ENCODE peak calls at places on chromosomes 13 and 19, in eight cellular contexts. V is AML-193; F is iris pigment epithelial cell; C is GM18507; M is B cell; I is stimulated activated CD4-positive, alpha-beta T cell treated with anti-CD3 and anti-CD28 coated beads, Interleukin-15, amount 100 ng/mL, for 48 hours; O is renal cortical epithelial cell; R is substantia nigra. Z is an unnamed sample.

GRCh38 chr13:37889102-37889501 is 19.5 kb upstream of the TRPC4 start:
- DNase-seq in O (no peak), C (no peak), R (no peak), M (no peak), F (peak), V (no peak), I (no peak), Z (no peak)

GRCh38 chr19:32287811-32288227 is 57.6 kb upstream of the ZNF507 start:
- DNase-seq in V (no peak), F (peak), M (no peak), O (peak), C (no peak), R (peak), I (peak), Z (peak)

GRCh38 chr19:47324502-47324901 is 7.5 kb upstream of the C5AR2 start:
- DNase-seq in I (no peak), M (no peak), O (no peak), C (no peak), V (no peak), R (peak), F (no peak), Z (peak)

GRCh38 chr13:32791545-32792172 is 205.4 kb downstream of the PDS5B start:
- DNase-seq in V (no peak), O (peak), I (peak), M (no peak), R (no peak), C (peak), F (peak), Z (no peak)

GRCh38 chr13:50292082-50292481 is 276.8 kb downstream of the KCNRG start:
- DNase-seq in R (no peak), F (no peak), I (no peak), O (peak), C (no peak), V (no peak), M (no peak), Z (peak)

GRCh38 chr19:41688687-41689086 is 617 bp upstream of the CEACAM7 start:
- DNase-seq in C (no peak), R (no peak), M (no peak), V (no peak), O (no peak), I (no peak), F (no peak), Z (no peak)

GRCh38 chr13:42405665-42406390 is 133.9 kb downstream of the AKAP11 start:
- DNase-seq in O (peak), V (no peak), M (peak), I (no peak), C (no peak), F (peak), R (no peak), Z (no peak)

GRCh38 chr13:51729853-51730553 is 74.0 kb downstream of the DHRS12 start:
- DNase-seq in I (peak), M (no peak), R (no peak), C (no peak), F (peak), V (no peak), O (peak), Z (no peak)

GRCh38 chr13:40221460-40222201 is 444.8 kb downstream of the FOXO1 start:
- DNase-seq in C (no peak), F (peak), M (no peak), V (no peak), R (no peak), O (peak), I (no peak), Z (no peak)

GRCh38 chr13:91576590-91576989 is 178.2 kb downstream of the GPC5 start:
- DNase-seq in V (no peak), F (no peak), I (no peak), O (no peak), M (no peak), R (no peak), C (no peak), Z (no peak)

GRCh38 chr19:54952591-54953344 is 5.4 kb upstream of the NLRP7 start:
- DNase-seq in F (peak), V (peak), R (no peak), M (no peak), C (no peak), O (no peak), I (no peak), Z (no peak)

GRCh38 chr19:14120497-14120780 is 2.9 kb upstream of the PRKACA start:
- DNase-seq in V (no peak), R (no peak), M (no peak), C (no peak), I (no peak), F (no peak), O (no peak), Z (no peak)

GRCh38 chr19:5338661-5339469 is 1.7 kb downstream of the PTPRS start:
- DNase-seq in C (no peak), I (no peak), V (no peak), O (no peak), R (peak), F (no peak), M (peak), Z (peak)

GRCh38 chr19:31391518-31391917 is 42.3 kb upstream of the TSHZ3 start:
- DNase-seq in V (no peak), F (no peak), O (no peak), C (no peak), M (no peak), I (no peak), R (no peak), Z (no peak)

GRCh38 chr19:46431824-46432223 is 3.1 kb upstream of the PNMA8C start:
- DNase-seq in R (no peak), V (no peak), O (no peak), I (no peak), F (no peak), C (no peak), M (no peak), Z (no peak)

GRCh38 chr13:73952683-73953082 is 181.5 kb downstream of the KLF12 start:
- DNase-seq in O (no peak), V (no peak), C (no peak), M (no peak), F (peak), I (no peak), R (no peak), Z (no peak)

GRCh38 chr19:15488489-15489226 is 9.4 kb upstream of the PGLYRP2 start:
- DNase-seq in I (no peak), M (no peak), R (no peak), F (no peak), V (no peak), O (no peak), C (no peak), Z (no peak)

GRCh38 chr19:15457701-15458484 is 6.5 kb downstream of the RASAL3 start:
- DNase-seq in M (no peak), O (no peak), F (no peak), V (no peak), I (no peak), R (no peak), C (no peak), Z (no peak)

GRCh38 chr19:44548736-44549135 is 19.3 kb upstream of the CEACAM20 start:
- DNase-seq in F (peak), V (no peak), R (no peak), O (peak), M (no peak), I (no peak), C (no peak), Z (no peak)

GRCh38 chr19:18895828-18896341 is at the start of gene CERS1:
- DNase-seq in M (no peak), O (no peak), R (peak), C (no peak), F (no peak), V (no peak), I (no peak), Z (no peak)

GRCh38 chr19:48752511-48753365 is at the start of gene FUT1:
- DNase-seq in C (no peak), V (no peak), O (no peak), M (peak), R (no peak), F (peak), I (no peak), Z (no peak)

GRCh38 chr19:5001547-5002131 is 32.7 kb downstream of the KDM4B start:
- DNase-seq in M (peak), F (peak), R (no peak), I (peak), O (no peak), V (no peak), C (peak), Z (peak)

GRCh38 chr19:2607712-2608601 is 94.5 kb downstream of the GNG7 start:
- DNase-seq in V (no peak), F (no peak), C (no peak), M (peak), O (no peak), R (no peak), I (peak), Z (no peak)

GRCh38 chr13:66574606-66575005 is 655.5 kb downstream of the PCDH9 start:
- DNase-seq in V (no peak), C (no peak), O (no peak), F (peak), I (no peak), R (no peak), M (no peak), Z (no peak)

GRCh38 chr19:17627161-17627560 is 61.0 kb downstream of the UNC13A start:
- DNase-seq in I (no peak), V (no peak), M (no peak), F (no peak), C (no peak), R (no peak), O (no peak), Z (no peak)

GRCh38 chr13:60482012-60482411 is 85.0 kb downstream of the TDRD3 start:
- DNase-seq in O (no peak), I (no peak), V (no peak), F (peak), R (no peak), M (no peak), C (no peak), Z (no peak)

GRCh38 chr13:37621811-37622361 is 23.3 kb upstream of the POSTN start:
- DNase-seq in V (no peak), I (no peak), C (no peak), O (peak), M (no peak), F (peak), R (no peak), Z (no peak)

GRCh38 chr13:37869756-37870488 is at the start of gene TRPC4:
- DNase-seq in F (peak), R (peak), O (peak), C (no peak), M (no peak), V (no peak), I (no peak), Z (peak)

GRCh38 chr13:19959141-19959830 is 759 bp downstream of the ZMYM2 start:
- DNase-seq in O (no peak), F (peak), R (peak), M (peak), V (peak), C (no peak), I (peak), Z (peak)

GRCh38 chr19:41016488-41017071 is 25.5 kb downstream of the CYP2B6 start:
- DNase-seq in R (no peak), I (no peak), O (no peak), V (no peak), C (no peak), F (no peak), M (no peak), Z (no peak)

GRCh38 chr13:111316161-111316730 is 4.2 kb upstream of the TEX29 start:
- DNase-seq in C (no peak), M (no peak), I (no peak), O (no peak), R (no peak), V (no peak), F (no peak), Z (no peak)

GRCh38 chr13:109945206-109945960 is 159.0 kb upstream of the IRS2 start:
- DNase-seq in O (peak), V (no peak), R (no peak), M (no peak), C (no peak), F (peak), I (no peak), Z (no peak)

GRCh38 chr19:38466050-38466449 is 32.6 kb downstream of the RYR1 start:
- DNase-seq in O (no peak), R (no peak), M (no peak), I (no peak), C (no peak), F (no peak), V (no peak), Z (no peak)